ENCODE peak calls at places on chromosomes 2 and 18, in four cellular contexts. N, O, B and S are unnamed samples.

GRCh38 chr2:64939332-64939917 is 49.8 kb upstream of the SLC1A4 start:
- DNase-seq in N (no peak), O (no peak), B (no peak), S (no peak)

GRCh38 chr2:159226059-159226461 is 60.4 kb downstream of the WDSUB1 start:
- DNase-seq in N (no peak), O (no peak), B (peak; percentile 80), S (no peak)

GRCh38 chr2:120239488-120240287 is 13.0 kb upstream of the RALB start:
- DNase-seq in N (peak; percentile 53), O (no peak), B (peak; percentile 79), S (peak; percentile 87)

GRCh38 chr2:232513389-232513788 is 6.8 kb upstream of the PRSS56 start:
- DNase-seq in N (no peak), O (no peak), B (no peak), S (no peak)

GRCh38 chr2:68645523-68645922 is 2.1 kb downstream of the PROKR1 start:
- DNase-seq in N (no peak), O (no peak), B (peak; percentile 67), S (no peak)

GRCh38 chr2:67456441-67456840 is 59.3 kb downstream of the ETAA1 start:
- DNase-seq in N (no peak), O (no peak), B (no peak), S (no peak)

GRCh38 chr18:78720456-78721250 is 259.0 kb upstream of the SALL3 start:
- DNase-seq in N (no peak), O (no peak), B (no peak), S (peak; percentile 71)

GRCh38 chr2:144099746-144100438 is 420.0 kb downstream of the ZEB2 start:
- DNase-seq in N (no peak), O (no peak), B (peak; percentile 19), S (no peak)

GRCh38 chr2:42504364-42505230 is 10.8 kb upstream of the KCNG3 start:
- DNase-seq in N (no peak), O (no peak), B (no peak), S (no peak)

GRCh38 chr18:49727816-49728215 is 85.5 kb downstream of the ACAA2 start:
- DNase-seq in N (no peak), O (no peak), B (no peak), S (no peak)

GRCh38 chr2:2641541-2642410 is 310.7 kb upstream of the MYT1L start:
- DNase-seq in N (no peak), O (no peak), B (peak; percentile 72), S (no peak)

GRCh38 chr2:238428866-238429265 is 2.1 kb downstream of the ASB1 start:
- DNase-seq in N (no peak), O (no peak), B (no peak), S (no peak)

GRCh38 chr2:11309706-11310105 is 34.7 kb downstream of the ROCK2 start:
- DNase-seq in N (no peak), O (no peak), B (peak; percentile 23), S (no peak)

GRCh38 chr2:112031916-112032582 is 23.0 kb upstream of the TMEM87B start:
- DNase-seq in N (peak; percentile 49), O (peak; percentile 71), B (no peak), S (no peak)

GRCh38 chr2:41741951-41742563 is 305.8 kb upstream of the PKDCC start:
- DNase-seq in N (no peak), O (no peak), B (no peak), S (no peak)

GRCh38 chr2:229660391-229660790 is 54.0 kb downstream of the DNER start:
- DNase-seq in N (no peak), O (no peak), B (no peak), S (no peak)

GRCh38 chr2:153479527-153479926 is 965 bp upstream of the RPRM start:
- DNase-seq in N (no peak), O (no peak), B (no peak), S (no peak)